ENCODE peak calls at places on chromosomes 2 and 18, in six cellular contexts. Q is WTC11, J is H1, V is K562, K is HepG2, H is GM12878. R is an unnamed sample.

GRCh38 chr2:66509326-66509811 is 74.4 kb downstream of the MEIS1 start:
- DNase-seq in Q (no peak), J (no peak), V (no peak), K (no peak), H (no peak), R (peak)

GRCh38 chr2:31654241-31654640 is 73.5 kb upstream of the SRD5A2 start:
- DNase-seq in Q (no peak), J (no peak), V (no peak), K (no peak), H (no peak), R (no peak)

GRCh38 chr2:172893654-172894053 is 158.0 kb downstream of the RAPGEF4 start:
- DNase-seq in Q (no peak), J (no peak), V (no peak), K (no peak), H (no peak), R (no peak)

GRCh38 chr2:45852450-45853150 is 201.1 kb downstream of the PRKCE start:
- DNase-seq in Q (no peak), J (no peak), V (no peak), K (no peak), H (no peak), R (no peak)

GRCh38 chr18:70363861-70364260 is 75.0 kb downstream of the SOCS6 start:
- DNase-seq in Q (no peak), J (no peak), V (no peak), K (peak), H (no peak), R (no peak)

GRCh38 chr2:110828330-110828729 is 96.0 kb downstream of the ACOXL start:
- DNase-seq in Q (no peak), J (no peak), V (no peak), K (no peak), H (no peak), R (no peak)

GRCh38 chr2:20122864-20123263 is 71.4 kb upstream of the LAPTM4A start:
- DNase-seq in Q (no peak), J (no peak), V (no peak), K (no peak), H (no peak), R (no peak)

GRCh38 chr2:64945973-64946736 is 43.0 kb upstream of the SLC1A4 start:
- DNase-seq in Q (no peak), J (no peak), V (no peak), K (no peak), H (peak), R (no peak)

GRCh38 chr2:47984041-47984440 is 77.7 kb upstream of the FBXO11 start:
- DNase-seq in Q (no peak), J (no peak), V (no peak), K (no peak), H (no peak), R (no peak)

GRCh38 chr2:53770264-53770663 is 2.7 kb downstream of the CHAC2 start:
- DNase-seq in Q (no peak), J (no peak), V (peak), K (no peak), H (no peak), R (no peak)

GRCh38 chr2:10342245-10342951 is 39.7 kb downstream of the HPCAL1 start:
- DNase-seq in Q (no peak), J (no peak), V (no peak), K (no peak), H (no peak), R (no peak)

GRCh38 chr2:182862003-182862402 is 4.4 kb downstream of the FRZB start:
- DNase-seq in Q (no peak), J (no peak), V (no peak), K (no peak), H (no peak), R (no peak)

GRCh38 chr2:105635564-105635963 is 109.1 kb upstream of the NCK2 start:
- DNase-seq in Q (no peak), J (peak), V (no peak), K (no peak), H (no peak), R (no peak)

GRCh38 chr2:37692731-37693130 is 21.3 kb upstream of the CDC42EP3 start:
- DNase-seq in Q (no peak), J (no peak), V (no peak), K (no peak), H (no peak), R (no peak)

GRCh38 chr2:62307469-62308389 is 111.8 kb downstream of the B3GNT2 start:
- DNase-seq in Q (no peak), J (no peak), V (no peak), K (no peak), H (no peak), R (no peak)
- TF ChIP-seq CREB1 in Q (no peak), J (no peak), V (no peak), K (no peak), H (no peak), R (no peak)

DNA sequence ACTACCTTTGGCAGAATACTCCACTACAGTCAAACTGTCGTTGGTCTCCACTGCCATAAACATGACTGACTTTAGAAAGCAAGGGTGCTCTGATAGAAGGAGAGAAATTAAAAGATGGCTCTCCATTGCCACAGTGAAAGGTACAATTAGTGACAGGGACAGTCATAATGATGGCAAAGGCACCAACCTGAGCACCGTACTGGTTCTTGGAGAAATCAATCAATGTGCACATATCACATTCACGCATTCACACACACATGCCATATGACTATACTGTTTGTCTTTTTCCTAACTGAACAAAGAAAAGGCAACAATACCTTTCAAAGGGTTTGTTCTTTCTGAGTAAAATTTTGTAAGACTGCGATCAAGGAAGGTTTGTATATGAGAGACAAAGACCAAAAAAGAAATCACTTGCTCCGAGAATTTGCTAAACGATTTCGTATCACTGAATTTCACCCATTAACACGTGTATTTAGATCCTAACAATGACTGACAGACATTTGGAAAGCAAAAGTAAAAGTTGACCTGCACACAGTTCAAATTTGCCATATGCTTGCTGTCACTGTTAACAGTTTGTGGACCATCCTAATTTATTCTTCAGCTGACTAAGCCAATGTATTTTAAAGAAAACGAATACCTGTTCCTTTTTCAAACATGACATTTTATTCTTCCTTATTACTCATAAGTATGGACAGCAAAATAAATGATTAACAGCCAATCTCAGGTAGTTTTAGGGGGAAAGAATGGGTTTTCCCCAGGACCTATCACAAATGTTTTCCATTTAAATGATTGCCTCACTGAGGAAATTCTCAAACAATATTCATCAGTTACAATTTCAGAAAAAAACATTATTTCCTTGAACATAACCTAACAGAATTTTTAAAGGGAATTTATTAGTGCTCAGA is 644.4 kb downstream of the ZEB2 start:
- DNase-seq in Q (no peak), J (no peak), V (no peak), K (no peak), H (peak), R (no peak)
- TF ChIP-seq CREB1 in Q (no peak), J (no peak), V (no peak), K (no peak), H (no peak), R (no peak)

GRCh38 chr2:120245520-120245835 is 7.2 kb upstream of the RALB start:
- DNase-seq in Q (no peak), J (no peak), V (no peak), K (peak), H (no peak), R (no peak)
- TF ChIP-seq CREB1 in Q (no peak), J (no peak), V (no peak), K (no peak), H (no peak), R (no peak)

GRCh38 chr18:62586148-62586774 is 63.4 kb downstream of the ZCCHC2 start:
- DNase-seq in Q (peak), J (peak), V (peak), K (peak), H (peak), R (peak)
- TF ChIP-seq CREB1 in Q (no peak), J (no peak), V (no peak), K (no peak), H (peak), R (no peak)